ENCODE peak calls at places on chromosomes 16 and 17, in eight cellular contexts. One of them, this sample, is unnamed. For H3K9me3 and H3K4me1, the result is how much of the 10 kb centered on the place peaks cover.

GRCh38 chr17:42548070-42548837 is 4.5 kb upstream of the HSD17B1 start:
- DNase-seq in breast epithelium: peak
- DNase-seq in IMR-90: no peak
- DNase-seq in spleen: peak
- DNase-seq in tibial nerve: no peak
- DNase-seq in GM23248: no peak
- DNase-seq in stomach: peak
- DNase-seq in MM.1S: peak
- DNase-seq in this sample: peak

GRCh38 chr17:44960654-44961053 is 7.4 kb downstream of the C1QL1 start:
- DNase-seq in breast epithelium: no peak
- DNase-seq in IMR-90: no peak
- DNase-seq in spleen: no peak
- DNase-seq in tibial nerve: no peak
- DNase-seq in GM23248: no peak
- DNase-seq in stomach: no peak
- DNase-seq in MM.1S: no peak
- DNase-seq in this sample: peak

GRCh38 chr17:80984749-80985148 is 6.9 kb upstream of the CHMP6 start:
- DNase-seq in breast epithelium: no peak
- DNase-seq in IMR-90: peak
- DNase-seq in spleen: no peak
- DNase-seq in tibial nerve: no peak
- DNase-seq in GM23248: peak
- DNase-seq in stomach: no peak
- DNase-seq in MM.1S: no peak
- DNase-seq in this sample: no peak

GRCh38 chr17:49996495-49997255 is 1.7 kb upstream of the DLX3 start:
- DNase-seq in breast epithelium: no peak
- DNase-seq in IMR-90: peak
- DNase-seq in spleen: peak
- DNase-seq in tibial nerve: no peak
- DNase-seq in GM23248: peak
- DNase-seq in stomach: peak
- DNase-seq in MM.1S: peak
- DNase-seq in this sample: peak

GRCh38 chr16:50334106-50334975 is 34.4 kb downstream of the BRD7 start:
- DNase-seq in breast epithelium: no peak
- DNase-seq in IMR-90: peak
- DNase-seq in spleen: no peak
- DNase-seq in tibial nerve: no peak
- DNase-seq in GM23248: no peak
- DNase-seq in stomach: no peak
- DNase-seq in MM.1S: no peak
- DNase-seq in this sample: no peak

GRCh38 chr16:85678821-85679220 is 9.9 kb downstream of the GINS2 start:
- DNase-seq in breast epithelium: no peak
- DNase-seq in IMR-90: no peak
- DNase-seq in spleen: peak
- DNase-seq in tibial nerve: no peak
- DNase-seq in GM23248: no peak
- DNase-seq in stomach: no peak
- DNase-seq in MM.1S: no peak
- DNase-seq in this sample: no peak

GRCh38 chr17:41734139-41734948 is at the start of gene HAP1:
- DNase-seq in breast epithelium: no peak
- DNase-seq in IMR-90: peak
- DNase-seq in spleen: no peak
- DNase-seq in tibial nerve: no peak
- DNase-seq in GM23248: peak
- DNase-seq in stomach: peak
- DNase-seq in MM.1S: peak
- DNase-seq in this sample: peak

GRCh38 chr16:12083625-12084024 is 107.1 kb downstream of the SNX29 start:
- DNase-seq in breast epithelium: no peak
- DNase-seq in IMR-90: no peak
- DNase-seq in spleen: peak
- DNase-seq in tibial nerve: no peak
- DNase-seq in GM23248: no peak
- DNase-seq in stomach: no peak
- DNase-seq in MM.1S: no peak
- DNase-seq in this sample: peak

GRCh38 chr16:54411555-54411954 is 125.0 kb upstream of the IRX3 start:
- DNase-seq in breast epithelium: no peak
- DNase-seq in IMR-90: no peak
- DNase-seq in spleen: no peak
- DNase-seq in tibial nerve: no peak
- DNase-seq in GM23248: no peak
- DNase-seq in stomach: peak
- DNase-seq in MM.1S: no peak
- DNase-seq in this sample: no peak

GRCh38 chr16:61595605-61596004 is 440.6 kb downstream of the CDH8 start:
- DNase-seq in breast epithelium: no peak
- DNase-seq in IMR-90: no peak
- DNase-seq in spleen: no peak
- DNase-seq in tibial nerve: no peak
- DNase-seq in GM23248: no peak
- DNase-seq in stomach: no peak
- DNase-seq in MM.1S: no peak
- DNase-seq in this sample: no peak

GRCh38 chr16:67304006-67304405 is 22.5 kb downstream of the KCTD19 start:
- DNase-seq in breast epithelium: no peak
- DNase-seq in IMR-90: no peak
- DNase-seq in spleen: peak
- DNase-seq in tibial nerve: no peak
- DNase-seq in GM23248: peak
- DNase-seq in stomach: no peak
- DNase-seq in MM.1S: no peak
- DNase-seq in this sample: no peak

DNA sequence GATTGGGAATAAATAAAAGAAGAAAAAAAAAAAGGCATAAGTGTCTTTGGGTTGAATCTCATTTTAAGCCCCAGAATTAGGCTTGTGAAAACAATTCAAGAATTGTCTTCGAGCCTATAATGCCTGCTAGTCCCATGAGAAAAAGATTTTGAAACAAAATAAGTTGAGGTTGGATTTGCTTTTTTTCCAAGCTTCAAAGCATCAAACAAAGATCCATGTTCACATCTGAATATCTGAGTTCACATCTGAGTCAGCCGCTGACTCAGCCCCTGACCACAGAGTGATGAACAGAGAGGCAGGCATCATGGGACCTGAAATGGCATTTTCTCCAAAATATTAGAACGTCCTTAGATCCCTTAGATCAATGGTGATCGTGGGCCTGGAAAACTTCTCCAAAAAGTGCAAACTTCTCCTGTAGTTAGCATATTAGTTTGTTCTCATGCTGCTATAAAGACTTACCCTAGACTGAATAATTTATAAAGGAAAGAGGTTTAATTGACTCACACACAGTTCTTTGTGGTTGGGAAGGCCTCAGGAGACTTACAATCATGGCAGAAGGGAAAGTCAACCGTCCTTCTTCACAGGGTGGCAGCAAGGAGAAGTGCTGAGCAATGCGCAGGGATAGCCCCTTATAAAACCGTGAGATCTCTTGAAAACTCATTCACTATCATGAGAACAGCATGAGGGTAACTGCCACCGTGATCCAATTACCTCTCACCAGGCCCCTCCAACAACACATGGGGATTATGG is 294.6 kb upstream of the HSBP1 start:
- DNase-seq in breast epithelium: no peak
- DNase-seq in IMR-90: peak
- DNase-seq in spleen: no peak
- DNase-seq in tibial nerve: no peak
- DNase-seq in GM23248: peak
- DNase-seq in stomach: no peak
- DNase-seq in MM.1S: no peak
- DNase-seq in this sample: no peak
- H3K9me3 ChIP-seq in breast epithelium: under half
- H3K9me3 ChIP-seq in IMR-90: under half
- H3K9me3 ChIP-seq in spleen: under half
- H3K9me3 ChIP-seq in tibial nerve: under half
- H3K9me3 ChIP-seq in GM23248: under half
- H3K9me3 ChIP-seq in stomach: under half
- H3K9me3 ChIP-seq in MM.1S: under half
- H3K9me3 ChIP-seq in this sample: under half

GRCh38 chr16:9364721-9365693 is 273.6 kb downstream of the HAPSTR1 start:
- DNase-seq in breast epithelium: peak
- DNase-seq in IMR-90: no peak
- DNase-seq in spleen: no peak
- DNase-seq in tibial nerve: peak
- DNase-seq in GM23248: no peak
- DNase-seq in stomach: no peak
- DNase-seq in MM.1S: no peak
- DNase-seq in this sample: peak

GRCh38 chr16:9362050-9362449 is 270.6 kb downstream of the HAPSTR1 start:
- DNase-seq in breast epithelium: no peak
- DNase-seq in IMR-90: no peak
- DNase-seq in spleen: no peak
- DNase-seq in tibial nerve: no peak
- DNase-seq in GM23248: no peak
- DNase-seq in stomach: no peak
- DNase-seq in MM.1S: no peak
- DNase-seq in this sample: no peak

GRCh38 chr16:9363520-9363919 is 272.1 kb downstream of the HAPSTR1 start:
- DNase-seq in breast epithelium: no peak
- DNase-seq in IMR-90: no peak
- DNase-seq in spleen: no peak
- DNase-seq in tibial nerve: no peak
- DNase-seq in GM23248: no peak
- DNase-seq in stomach: no peak
- DNase-seq in MM.1S: no peak
- DNase-seq in this sample: no peak

GRCh38 chr16:9357829-9358228 is 266.4 kb downstream of the HAPSTR1 start:
- DNase-seq in breast epithelium: no peak
- DNase-seq in IMR-90: no peak
- DNase-seq in spleen: no peak
- DNase-seq in tibial nerve: no peak
- DNase-seq in GM23248: no peak
- DNase-seq in stomach: no peak
- DNase-seq in MM.1S: no peak
- DNase-seq in this sample: no peak

DNA sequence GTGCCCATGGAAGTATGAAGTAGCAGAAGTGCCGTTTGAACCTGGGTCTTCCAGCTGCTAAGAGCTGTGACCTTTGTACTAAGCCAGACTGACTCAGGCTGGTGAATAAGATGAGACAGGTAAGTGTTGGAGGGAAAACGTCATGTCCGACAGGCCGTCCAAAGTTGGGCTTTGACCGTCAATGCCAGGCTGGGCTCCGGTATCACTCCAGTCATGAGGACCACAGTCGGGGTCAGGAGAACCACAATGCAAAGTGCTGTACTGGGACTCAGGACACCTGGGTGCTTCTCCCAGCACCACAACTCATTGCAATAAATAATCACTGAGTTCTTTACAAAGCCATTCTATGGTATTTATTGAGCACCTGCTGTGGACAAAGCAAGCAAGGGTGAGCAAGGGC is 268.6 kb downstream of the HAPSTR1 start:
- DNase-seq in breast epithelium: no peak
- DNase-seq in IMR-90: no peak
- DNase-seq in spleen: no peak
- DNase-seq in tibial nerve: no peak
- DNase-seq in GM23248: no peak
- DNase-seq in stomach: no peak
- DNase-seq in MM.1S: no peak
- DNase-seq in this sample: no peak
- H3K4me1 ChIP-seq in breast epithelium: under half
- H3K4me1 ChIP-seq in IMR-90: under half
- H3K4me1 ChIP-seq in spleen: under half
- H3K4me1 ChIP-seq in tibial nerve: under half
- H3K4me1 ChIP-seq in GM23248: under half
- H3K4me1 ChIP-seq in stomach: under half
- H3K4me1 ChIP-seq in MM.1S: under half
- H3K4me1 ChIP-seq in this sample: under half

GRCh38 chr17:66491213-66491612 is 188.8 kb downstream of the PRKCA start:
- DNase-seq in breast epithelium: no peak
- DNase-seq in IMR-90: no peak
- DNase-seq in spleen: no peak
- DNase-seq in tibial nerve: no peak
- DNase-seq in GM23248: no peak
- DNase-seq in stomach: no peak
- DNase-seq in MM.1S: no peak
- DNase-seq in this sample: no peak
- H3K9me3 ChIP-seq in breast epithelium: under half
- H3K9me3 ChIP-seq in IMR-90: under half
- H3K9me3 ChIP-seq in spleen: under half
- H3K9me3 ChIP-seq in tibial nerve: under half
- H3K9me3 ChIP-seq in GM23248: under half
- H3K9me3 ChIP-seq in stomach: under half
- H3K9me3 ChIP-seq in MM.1S: under half
- H3K9me3 ChIP-seq in this sample: under half

GRCh38 chr17:68347380-68347779 is 56.1 kb downstream of the ARSG start:
- DNase-seq in breast epithelium: no peak
- DNase-seq in IMR-90: no peak
- DNase-seq in spleen: no peak
- DNase-seq in tibial nerve: no peak
- DNase-seq in GM23248: no peak
- DNase-seq in stomach: no peak
- DNase-seq in MM.1S: no peak
- DNase-seq in this sample: no peak
- H3K4me1 ChIP-seq in breast epithelium: under half
- H3K4me1 ChIP-seq in IMR-90: under half
- H3K4me1 ChIP-seq in spleen: under half
- H3K4me1 ChIP-seq in tibial nerve: under half
- H3K4me1 ChIP-seq in GM23248: under half
- H3K4me1 ChIP-seq in stomach: under half
- H3K4me1 ChIP-seq in MM.1S: under half
- H3K4me1 ChIP-seq in this sample: under half

GRCh38 chr17:16623282-16623681 is 30.4 kb downstream of the ZNF624 start:
- DNase-seq in breast epithelium: no peak
- DNase-seq in IMR-90: no peak
- DNase-seq in spleen: no peak
- DNase-seq in tibial nerve: no peak
- DNase-seq in GM23248: no peak
- DNase-seq in stomach: no peak
- DNase-seq in MM.1S: no peak
- DNase-seq in this sample: no peak
- H3K9me3 ChIP-seq in breast epithelium: half or more
- H3K9me3 ChIP-seq in IMR-90: half or more
- H3K9me3 ChIP-seq in spleen: half or more
- H3K9me3 ChIP-seq in tibial nerve: under half
- H3K9me3 ChIP-seq in GM23248: under half
- H3K9me3 ChIP-seq in stomach: under half
- H3K9me3 ChIP-seq in MM.1S: under half
- H3K9me3 ChIP-seq in this sample: half or more

This sample was measured in upper lobe of right lung.